ENCODE peak calls at places on chromosome 12, in six cellular contexts. S is A549, J is K562, K is GM12878, A is endothelial cell of umbilical vein, M is HepG2. L is an unnamed sample.

GRCh38 chr12:3233813-3234212 is 156.6 kb downstream of the TSPAN9 start:
- DNase-seq in S (no peak), J (no peak), K (no peak), A (no peak), M (no peak), L (no peak)

GRCh38 chr12:121872546-121873223 is 14.0 kb upstream of the HPD start:
- DNase-seq in S (no peak), J (peak), K (no peak), A (no peak), M (no peak), L (no peak)

GRCh38 chr12:25052191-25053020 is 103.5 kb upstream of the BCAT1 start:
- DNase-seq in S (no peak), J (no peak), K (peak), A (no peak), M (peak), L (peak)

GRCh38 chr12:6866920-6867406 is 368 bp upstream of the TPI1 start:
- DNase-seq in S (no peak), J (no peak), K (no peak), A (no peak), M (no peak), L (no peak)

GRCh38 chr12:28689398-28690175 is 459.5 kb upstream of the FAR2 start:
- DNase-seq in S (no peak), J (no peak), K (no peak), A (no peak), M (no peak), L (no peak)

GRCh38 chr12:38771871-38772270 is 133.5 kb downstream of the CPNE8 start:
- DNase-seq in S (no peak), J (no peak), K (peak), A (no peak), M (no peak), L (peak)

GRCh38 chr12:48988030-48988649 is 10.0 kb downstream of the WNT1 start:
- DNase-seq in S (peak), J (peak), K (no peak), A (peak), M (peak), L (peak)

GRCh38 chr12:122811777-122812176 is 23.5 kb upstream of the HIP1R start:
- DNase-seq in S (no peak), J (no peak), K (no peak), A (no peak), M (no peak), L (no peak)

GRCh38 chr12:50402270-50403000 is 1.8 kb downstream of the LARP4 start:
- DNase-seq in S (no peak), J (no peak), K (no peak), A (peak), M (no peak), L (no peak)

GRCh38 chr12:64682572-64683277 is 72.4 kb downstream of the RASSF3 start:
- DNase-seq in S (peak), J (no peak), K (no peak), A (peak), M (no peak), L (peak)

DNA sequence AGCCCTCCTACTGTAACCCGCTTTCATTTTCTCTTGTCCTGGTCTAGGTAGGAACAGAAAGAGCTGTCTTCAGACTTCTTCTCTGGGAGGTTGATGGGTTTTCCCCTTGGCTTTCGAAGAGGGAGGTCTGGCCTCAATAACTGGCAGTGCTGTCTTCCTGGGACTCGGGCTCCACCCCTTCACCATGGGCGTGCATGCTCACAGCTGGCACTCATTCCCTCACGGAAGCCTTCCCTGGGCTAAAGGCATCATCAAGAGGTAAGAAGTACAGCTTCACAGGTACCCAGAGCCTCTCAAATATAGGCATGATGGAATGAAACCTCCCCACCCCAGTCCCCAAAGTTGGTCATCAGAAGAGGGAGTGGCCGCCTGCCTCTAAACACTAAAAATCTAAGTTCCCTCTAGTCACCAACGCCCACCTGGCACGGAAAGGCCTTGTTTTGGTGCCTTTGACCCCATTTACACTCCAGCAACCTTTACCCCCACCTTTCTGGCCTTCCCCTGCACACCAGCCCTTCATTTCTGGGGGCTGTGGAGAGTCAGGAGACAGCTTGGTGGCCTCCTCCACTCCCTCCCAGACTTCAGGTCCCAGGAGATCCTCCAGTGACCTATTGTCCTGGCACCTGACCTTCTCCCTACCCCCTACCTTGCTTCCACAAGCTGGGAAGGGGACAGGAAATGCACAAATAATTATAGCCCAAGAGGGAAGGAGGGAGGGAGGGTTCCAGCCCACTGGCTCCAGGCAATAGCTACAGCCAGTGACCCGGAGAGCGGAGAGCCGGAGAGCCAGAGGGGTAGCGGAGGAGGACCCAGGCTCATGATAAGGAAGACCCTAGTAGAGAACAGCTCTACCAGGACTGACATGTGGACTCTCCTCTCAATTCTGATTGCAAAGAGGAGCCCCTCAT is 2.8 kb downstream of the RAPGEF3 start:
- DNase-seq in S (no peak), J (no peak), K (peak), A (no peak), M (no peak), L (no peak)
- TF ChIP-seq MYC in S (no peak), J (no peak), K (no peak), A (no peak), M (no peak), L (no peak)

DNA sequence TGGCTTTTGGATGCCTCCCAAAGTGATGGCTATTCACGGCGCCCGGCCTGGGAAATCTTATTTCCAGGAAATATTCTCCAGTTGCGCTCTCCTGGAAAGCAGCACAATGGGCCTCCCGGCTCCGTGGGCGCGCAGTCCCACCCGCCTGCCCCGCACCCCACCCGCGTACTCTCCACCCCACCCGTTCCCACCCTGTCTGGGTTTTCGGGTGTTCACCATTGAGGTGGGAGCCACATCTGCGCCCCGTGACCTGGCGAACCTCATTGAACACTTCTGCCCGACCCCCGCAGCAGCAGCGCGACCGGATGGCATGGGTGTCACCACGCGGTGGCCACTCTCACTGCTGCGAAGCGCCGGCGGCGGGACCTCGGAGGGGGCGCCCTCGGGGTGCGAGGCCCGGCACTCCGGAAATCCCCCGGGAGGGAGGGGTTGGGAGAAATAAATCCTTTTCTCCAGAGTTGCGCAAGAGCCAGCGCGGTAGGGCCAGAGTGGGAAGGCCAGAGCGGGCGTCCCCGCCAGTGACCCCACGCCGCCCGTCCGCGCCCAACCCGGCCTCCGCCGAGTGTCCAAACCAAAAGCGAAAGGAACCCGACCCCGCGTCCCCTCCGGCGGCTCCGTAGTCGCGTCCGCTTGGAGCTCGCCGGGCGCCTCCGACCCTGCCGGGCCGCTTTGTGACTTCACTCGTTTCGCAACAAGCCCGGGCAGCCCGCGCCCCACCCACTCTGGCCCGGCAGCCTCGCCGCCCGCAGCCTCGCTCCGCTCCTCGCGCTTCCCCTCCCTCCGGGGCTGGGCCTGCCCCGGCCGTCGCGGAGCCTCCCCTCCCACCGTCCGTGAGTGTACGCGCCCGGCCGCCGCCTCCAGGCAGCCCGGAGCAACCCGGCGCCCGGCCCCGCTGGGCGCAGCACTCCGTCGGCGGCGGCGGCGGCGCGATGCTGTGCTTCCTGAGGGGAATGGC is at the start of gene DRAM1:
- DNase-seq in S (peak), J (peak), K (no peak), A (peak), M (peak), L (peak)
- TF ChIP-seq POLR2A in S (peak), J (peak), K (peak), A (peak), M (peak), L (peak)

GRCh38 chr12:97027482-97027881 is 120.4 kb downstream of the NEDD1 start:
- DNase-seq in S (no peak), J (no peak), K (no peak), A (no peak), M (no peak), L (no peak)

GRCh38 chr12:97024393-97024792 is 117.3 kb downstream of the NEDD1 start:
- DNase-seq in S (no peak), J (no peak), K (no peak), A (no peak), M (no peak), L (peak)

GRCh38 chr12:97017213-97017612 is 110.2 kb downstream of the NEDD1 start:
- DNase-seq in S (no peak), J (no peak), K (no peak), A (no peak), M (no peak), L (no peak)

GRCh38 chr12:97026901-97027300 is 119.8 kb downstream of the NEDD1 start:
- DNase-seq in S (no peak), J (no peak), K (no peak), A (no peak), M (no peak), L (no peak)

GRCh38 chr12:97022831-97023230 is 115.8 kb downstream of the NEDD1 start:
- DNase-seq in S (no peak), J (no peak), K (no peak), A (no peak), M (no peak), L (no peak)
- TF ChIP-seq MAX in S (no peak), J (no peak), K (no peak), A (no peak), M (no peak), L (no peak)

DNA sequence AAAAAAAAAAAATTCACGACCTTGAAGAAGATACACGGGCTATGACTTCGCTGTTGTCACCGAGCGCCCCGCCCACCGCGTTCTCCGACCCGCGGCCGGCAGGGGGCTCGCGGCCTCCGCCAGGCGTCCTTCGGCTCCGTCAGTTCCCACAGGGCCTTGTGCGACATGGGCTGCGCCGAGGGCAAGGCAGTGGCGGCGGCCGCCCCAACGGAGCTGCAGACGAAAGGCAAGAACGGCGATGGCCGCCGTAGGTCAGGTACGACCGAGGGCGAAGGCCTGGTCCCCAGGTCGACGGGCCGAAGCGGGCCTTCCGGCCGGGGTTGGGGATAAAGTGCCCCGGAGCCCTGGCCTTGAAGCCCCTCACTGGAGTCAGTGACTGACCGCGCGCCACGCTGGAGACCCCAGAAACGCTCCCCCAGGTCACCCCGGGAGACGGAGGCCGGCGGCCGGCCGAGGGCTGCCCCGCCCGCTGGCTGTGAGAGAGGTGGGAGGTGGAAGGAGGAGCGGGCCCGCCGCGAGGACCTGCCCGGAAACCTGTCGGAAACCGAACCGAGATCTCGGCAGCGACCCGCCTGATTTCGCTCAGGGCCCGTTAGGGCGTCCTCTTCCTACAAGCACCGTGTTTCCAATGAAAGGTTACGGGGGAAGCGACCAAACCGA is at the start of gene TXNRD1:
- DNase-seq in S (peak), J (peak), K (peak), A (peak), M (peak), L (peak)
- TF ChIP-seq MYC in S (peak), J (peak), K (no peak), A (peak), M (peak), L (peak)

DNA sequence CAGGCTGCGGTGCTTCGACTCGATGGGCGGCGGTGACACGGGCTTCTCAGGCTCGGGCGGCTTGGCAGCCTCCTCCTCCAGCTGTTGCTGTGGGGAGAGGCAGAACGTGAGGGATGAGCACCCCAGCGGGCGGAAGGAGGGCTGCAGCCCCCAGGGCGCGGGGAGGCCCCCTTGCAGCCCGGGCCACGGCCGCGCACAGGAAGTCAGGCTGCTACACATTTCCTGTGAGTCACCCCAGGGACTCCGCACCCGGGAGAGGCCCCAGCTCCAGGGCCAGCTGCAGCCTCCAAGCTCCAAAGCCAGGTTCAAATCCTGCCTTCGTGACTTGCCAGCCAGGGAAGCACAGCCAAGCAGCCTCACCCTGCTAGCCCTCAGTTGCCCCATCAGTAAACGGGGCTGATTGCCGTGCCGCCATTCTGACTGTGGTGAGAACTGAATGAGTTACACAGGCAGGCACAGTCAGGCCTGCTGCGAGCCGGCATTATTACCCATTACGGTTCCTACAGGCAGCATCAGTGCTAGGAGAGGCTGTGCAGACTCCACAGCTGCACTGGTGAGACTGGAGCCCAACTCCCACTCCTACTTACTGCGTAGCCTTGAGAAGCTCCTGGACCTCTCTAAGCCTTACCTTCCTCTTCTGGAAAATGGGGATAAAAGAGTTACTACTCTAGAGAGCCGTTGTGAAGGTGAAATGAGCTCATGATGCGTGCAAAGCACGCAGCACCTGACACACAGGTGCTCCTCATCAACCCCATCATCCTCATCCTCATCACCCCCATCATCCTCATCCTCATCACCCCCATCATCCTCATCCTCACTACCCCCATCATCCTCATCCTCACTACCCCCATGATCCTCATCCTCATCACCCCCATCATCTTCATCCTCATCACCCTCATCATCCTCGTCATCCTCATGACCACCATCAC is 100.9 kb downstream of the NCOR2 start:
- DNase-seq in S (peak), J (no peak), K (no peak), A (peak), M (no peak), L (peak)
- TF ChIP-seq POLR2A in S (no peak), J (no peak), K (peak), A (no peak), M (no peak), L (no peak)

L was measured in NB4.